ENCODE peak calls at places on chromosomes 11 and 22, in nine cellular contexts. P is cardiac muscle cell; L is RWPE2; U is dorsolateral prefrontal cortex; E is mesendoderm; O is stomach; B is endodermal cell; J is neural progenitor cell; Z is CD8-positive, alpha-beta T cell. N is an unnamed sample.

GRCh38 chr22:48234011-48234410 is 1471.6 kb downstream of the TBC1D22A start:
- DNase-seq in J (no peak), E (peak; percentile 65), O (peak; percentile 15), L (no peak), P (no peak), Z (no peak), B (peak; percentile 45), U (no peak), N (no peak)

GRCh38 chr11:104467414-104467813 is 303.5 kb upstream of the PDGFD start:
- DNase-seq in E (peak; percentile 76), Z (no peak), L (no peak), B (no peak), J (no peak), P (no peak), O (no peak), U (no peak), N (peak; percentile 61)

GRCh38 chr11:3905080-3905953 is 49.9 kb downstream of the STIM1 start:
- DNase-seq in O (peak; percentile 34), U (no peak), B (no peak), J (peak; percentile 6), E (peak; percentile 34), P (no peak), L (peak; percentile 58), Z (peak; percentile 46), N (peak; percentile 83)

GRCh38 chr11:78802058-78802633 is 227.5 kb upstream of the NARS2 start:
- DNase-seq in B (peak; percentile 61), Z (no peak), U (no peak), L (no peak), O (peak; percentile 49), J (peak; percentile 43), P (peak; percentile 76), E (peak; percentile 66), N (no peak)

GRCh38 chr22:37242395-37242918 is 1.6 kb downstream of the RAC2 start:
- DNase-seq in L (peak; percentile 76), J (no peak), E (peak; percentile 71), U (no peak), P (no peak), Z (peak; percentile 84), O (peak; percentile 74), B (peak; percentile 65), N (peak; percentile 38)

GRCh38 chr11:69002101-69002742 is 10.8 kb downstream of the MRGPRF start:
- DNase-seq in E (no peak), B (peak; percentile 38), U (no peak), O (no peak), L (peak; percentile 50), J (no peak), P (no peak), Z (no peak), N (no peak)

GRCh38 chr11:74895340-74896116 is 53.4 kb downstream of the XRRA1 start:
- DNase-seq in J (no peak), L (no peak), P (no peak), B (no peak), O (no peak), Z (no peak), E (no peak), U (no peak), N (no peak)

GRCh38 chr22:45871721-45872120 is 105.2 kb downstream of the WNT7B start:
- DNase-seq in U (no peak), Z (no peak), P (no peak), L (no peak), B (no peak), J (no peak), O (no peak), E (no peak), N (no peak)

DNA sequence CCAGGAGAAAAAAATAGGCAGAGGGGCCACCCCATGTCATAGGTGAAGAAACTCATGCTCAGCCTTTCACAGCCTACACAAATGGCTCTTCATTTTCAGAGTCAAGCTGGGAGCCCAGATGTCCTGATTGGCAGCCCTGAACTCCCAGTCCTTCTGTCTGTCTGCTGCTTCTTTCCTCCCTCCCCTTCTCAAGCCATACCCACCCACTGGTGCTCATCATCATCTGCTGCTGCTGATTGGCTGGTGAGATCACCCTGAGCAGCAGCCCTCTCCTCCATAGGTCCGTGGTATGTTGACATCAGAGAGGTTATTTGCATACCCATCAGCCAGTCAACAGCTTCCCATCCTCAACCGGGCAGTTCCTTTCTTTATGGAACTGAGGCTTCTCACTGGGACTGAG is 46.1 kb upstream of the PRDM11 start:
- DNase-seq in P (no peak), B (peak; percentile 83), J (peak; percentile 47), E (peak; percentile 85), Z (no peak), L (no peak), O (no peak), U (no peak), N (no peak)
- H3K27me3 ChIP-seq in P (no peaks in the 10 kb centered on the region), B (peaks cover 22% of the 10 kb centered on the region), J (no peaks in the 10 kb centered on the region), E (no peaks in the 10 kb centered on the region), Z (no peaks in the 10 kb centered on the region), L (no peaks in the 10 kb centered on the region), O (peaks cover 4% of the 10 kb centered on the region), U (peaks cover 3% of the 10 kb centered on the region), N (peaks cover 18% of the 10 kb centered on the region)

GRCh38 chr11:47847892-47848635 is at the start of gene NUP160:
- DNase-seq in L (peak; percentile 80), U (peak; percentile 89), P (peak; percentile 82), E (peak; percentile 87), Z (peak; percentile 85), O (peak; percentile 90), J (peak; percentile 89), B (peak; percentile 95), N (peak; percentile 48)

GRCh38 chr11:47846998-47847397 is 1.2 kb downstream of the NUP160 start:
- DNase-seq in B (no peak), O (no peak), P (no peak), E (no peak), L (no peak), J (peak; percentile 16), U (no peak), Z (no peak), N (no peak)

GRCh38 chr11:47842749-47843148 is 5.4 kb downstream of the NUP160 start:
- DNase-seq in L (no peak), O (no peak), E (no peak), J (no peak), Z (no peak), B (no peak), P (no peak), U (no peak), N (no peak)

GRCh38 chr11:47847537-47847891 is 636 bp downstream of the NUP160 start:
- DNase-seq in L (no peak), P (no peak), E (no peak), B (no peak), Z (no peak), J (no peak), U (no peak), O (no peak), N (no peak)

DNA sequence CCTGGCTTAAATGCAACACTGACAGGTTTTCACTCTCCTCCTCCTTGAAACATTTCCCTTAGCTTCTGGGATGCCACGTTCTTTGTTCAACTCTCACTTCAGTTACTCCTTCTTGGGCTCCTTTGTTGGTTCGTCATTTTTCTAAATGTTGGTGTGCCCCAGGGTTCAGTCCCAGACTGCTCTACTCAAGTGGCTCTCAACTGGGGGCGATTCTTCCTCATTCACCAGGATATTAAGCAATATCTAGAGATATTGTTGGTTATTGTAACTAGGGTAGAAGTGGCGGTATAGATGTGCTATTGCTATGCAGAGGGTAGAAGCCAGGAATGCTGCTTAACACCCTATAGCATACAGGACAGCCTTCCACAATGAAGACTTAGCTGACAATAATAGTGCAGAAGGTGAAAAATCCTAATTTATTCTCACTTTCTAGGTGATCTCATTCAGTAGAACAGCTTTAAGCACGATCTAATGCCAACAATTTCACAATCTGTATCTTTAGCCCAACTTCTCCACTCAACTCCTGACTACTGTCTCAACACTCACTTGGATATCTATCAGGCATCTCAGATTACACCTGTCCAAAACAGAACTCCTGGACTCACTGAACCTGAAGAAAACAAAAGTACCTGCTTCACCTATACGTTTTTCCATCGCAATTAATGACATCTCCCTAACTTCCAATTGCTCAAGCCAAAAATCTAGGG is 4.6 kb downstream of the NUP160 start:
- DNase-seq in O (no peak), E (no peak), L (no peak), U (no peak), Z (no peak), B (no peak), P (no peak), J (no peak), N (no peak)
- H3K27ac ChIP-seq in O (no peak overlapping the region), E (no peak overlapping the region), L (no peak overlapping the region), U (no peak overlapping the region), Z (no peak overlapping the region), B (no peak overlapping the region), P (peak overlapping the region; percentile 49), J (no peak overlapping the region), N (peak overlapping the region; percentile 0)

GRCh38 chr11:1288426-1289151 is 20.8 kb downstream of the TOLLIP start:
- DNase-seq in P (no peak), J (no peak), O (no peak), U (no peak), E (no peak), L (no peak), Z (no peak), B (no peak), N (no peak)
- H3K27me3 ChIP-seq in P (no peaks in the 10 kb centered on the region), J (no peaks in the 10 kb centered on the region), O (no peaks in the 10 kb centered on the region), U (no peaks in the 10 kb centered on the region), E (no peaks in the 10 kb centered on the region), L (no peaks in the 10 kb centered on the region), Z (no peaks in the 10 kb centered on the region), B (no peaks in the 10 kb centered on the region), N (no peaks in the 10 kb centered on the region)

GRCh38 chr11:71444811-71445210 is 3.4 kb downstream of the DHCR7 start:
- DNase-seq in U (peak; percentile 22), Z (no peak), O (no peak), P (no peak), L (peak; percentile 27), B (no peak), J (no peak), E (no peak), N (no peak)

GRCh38 chr11:71447791-71448256 is 369 bp downstream of the DHCR7 start:
- DNase-seq in J (peak; percentile 84), L (no peak), B (no peak), P (peak; percentile 54), Z (no peak), O (peak; percentile 41), E (peak; percentile 75), U (no peak), N (no peak)

GRCh38 chr11:71446150-71446549 is 2.0 kb downstream of the DHCR7 start:
- DNase-seq in Z (no peak), P (no peak), E (no peak), U (no peak), L (no peak), O (no peak), J (no peak), B (no peak), N (no peak)

GRCh38 chr11:71448257-71449161 is at the start of gene DHCR7:
- DNase-seq in E (peak; percentile 98), Z (peak; percentile 87), O (peak; percentile 98), L (peak; percentile 97), U (peak; percentile 97), J (peak; percentile 98), B (peak; percentile 99), P (peak; percentile 98), N (peak; percentile 96)

DNA sequence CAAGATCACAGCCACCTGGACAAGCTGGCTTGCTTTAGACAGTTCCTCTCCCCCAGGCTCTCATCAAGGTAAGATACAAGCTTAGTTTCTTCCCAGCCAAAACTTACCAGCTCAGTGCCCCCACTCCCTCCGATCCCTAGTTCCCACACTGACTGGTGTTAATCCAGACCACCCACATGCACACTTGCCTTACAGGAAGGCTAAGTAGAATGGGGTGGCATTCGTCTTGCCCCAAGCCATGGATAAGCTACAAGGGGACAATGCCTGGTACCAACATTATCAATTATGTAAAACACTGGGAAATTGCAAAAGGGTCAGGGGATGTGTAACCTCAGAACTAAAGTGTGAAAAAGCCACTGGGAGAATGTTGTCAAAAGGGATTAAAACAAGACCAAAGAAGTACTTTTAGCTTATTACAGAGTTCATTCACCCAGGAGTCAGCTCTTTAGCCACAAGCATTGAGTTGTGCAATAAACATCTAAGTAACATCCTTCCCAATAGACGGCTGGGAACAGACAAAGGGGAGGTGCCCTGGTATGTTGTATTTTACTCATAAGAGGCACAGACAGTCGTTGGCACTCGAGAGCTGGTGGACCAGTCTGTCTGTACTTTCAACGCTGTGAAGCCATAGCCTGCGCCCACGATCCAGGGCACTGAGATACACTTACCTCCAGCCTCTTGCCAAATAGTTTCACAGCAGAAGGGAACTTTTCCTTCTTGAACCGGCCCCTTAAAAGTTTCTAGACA is 1.1 kb downstream of the DHCR7 start:
- DNase-seq in B (no peak), U (no peak), J (peak; percentile 66), E (peak; percentile 23), P (no peak), Z (no peak), L (no peak), O (no peak), N (peak; percentile 61)
- H3K27ac ChIP-seq in B (no peak overlapping the region), U (peak overlapping the region; percentile 92), J (no peak overlapping the region), E (peak overlapping the region; percentile 60), P (no peak overlapping the region), Z (no peak overlapping the region), L (peak overlapping the region; percentile 72), O (peak overlapping the region; percentile 84), N (no peak overlapping the region)